ENCODE peak calls at places on chromosomes 13 and 19, in four cellular contexts. One of them, this sample, is unnamed.

GRCh38 chr13:53783466-53783865 is 754.9 kb downstream of the OLFM4 start:
- DNase-seq in GM12878: no peak
- DNase-seq in stomach: peak; percentile 60
- DNase-seq in heart left ventricle: no peak
- DNase-seq in this sample: no peak

GRCh38 chr13:26996965-26997752 is 174.5 kb downstream of the USP12 start:
- DNase-seq in GM12878: peak; percentile 77
- DNase-seq in stomach: no peak
- DNase-seq in heart left ventricle: no peak
- DNase-seq in this sample: no peak

GRCh38 chr19:10553943-10554381 is 10.3 kb downstream of the ATG4D start:
- DNase-seq in GM12878: peak; percentile 55
- DNase-seq in stomach: peak; percentile 29
- DNase-seq in heart left ventricle: no peak
- DNase-seq in this sample: no peak

GRCh38 chr13:97224544-97225324 is 2.6 kb downstream of the MBNL2 start:
- DNase-seq in GM12878: no peak
- DNase-seq in stomach: peak; percentile 70
- DNase-seq in heart left ventricle: peak; percentile 32
- DNase-seq in this sample: no peak

GRCh38 chr13:30884543-30884942 is 21.5 kb upstream of the MEDAG start:
- DNase-seq in GM12878: no peak
- DNase-seq in stomach: no peak
- DNase-seq in heart left ventricle: no peak
- DNase-seq in this sample: peak; percentile 82

GRCh38 chr13:24452044-24452443 is 60.5 kb downstream of the PARP4 start:
- DNase-seq in GM12878: no peak
- DNase-seq in stomach: no peak
- DNase-seq in heart left ventricle: no peak
- DNase-seq in this sample: no peak

GRCh38 chr13:48334534-48335127 is 31.1 kb downstream of the RB1 start:
- DNase-seq in GM12878: peak; percentile 24
- DNase-seq in stomach: no peak
- DNase-seq in heart left ventricle: no peak
- DNase-seq in this sample: no peak

GRCh38 chr13:110506859-110507566 is 54.5 kb downstream of the RAB20 start:
- DNase-seq in GM12878: no peak
- DNase-seq in stomach: peak; percentile 94
- DNase-seq in heart left ventricle: peak; percentile 89
- DNase-seq in this sample: no peak

GRCh38 chr19:38917921-38918491 is 6.0 kb upstream of the CCER2 start:
- DNase-seq in GM12878: no peak
- DNase-seq in stomach: no peak
- DNase-seq in heart left ventricle: peak; percentile 23
- DNase-seq in this sample: no peak

GRCh38 chr13:113834496-113835200 is 29.2 kb downstream of the GAS6 start:
- DNase-seq in GM12878: no peak
- DNase-seq in stomach: no peak
- DNase-seq in heart left ventricle: no peak
- DNase-seq in this sample: no peak

DNA sequence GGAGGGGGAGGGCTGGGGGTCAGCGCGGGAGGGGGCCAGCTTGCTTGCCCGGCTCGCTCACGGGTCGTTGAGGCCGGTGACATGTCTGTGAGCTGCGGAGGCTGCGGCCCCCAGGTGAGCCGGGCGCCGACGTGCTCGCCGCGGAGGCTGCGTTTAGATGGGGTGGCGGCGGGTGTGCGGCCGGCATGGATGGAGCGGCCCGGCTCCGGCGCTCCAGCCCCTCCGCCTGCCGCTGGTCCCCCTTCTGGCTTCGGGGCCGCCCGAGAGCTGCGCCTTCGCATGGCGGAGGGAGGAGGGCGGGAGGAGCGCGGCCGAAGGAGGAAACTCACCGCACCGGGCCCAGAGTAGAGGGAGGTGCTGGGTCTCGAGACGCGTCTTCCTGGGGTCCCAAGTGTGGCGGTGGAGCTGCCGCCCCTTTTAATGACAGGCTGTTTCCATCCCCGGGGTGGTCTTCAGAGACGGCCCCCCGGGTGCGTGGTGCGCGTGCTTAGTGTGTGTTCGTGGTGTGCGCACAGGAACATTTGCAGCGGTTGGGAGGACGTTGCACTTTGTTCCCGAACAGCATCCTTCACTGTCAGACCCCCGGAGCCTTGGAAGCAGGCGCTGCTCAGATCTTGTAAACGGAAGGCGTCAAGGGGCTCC is at the start of gene AKAP11:
- DNase-seq in GM12878: no peak
- DNase-seq in stomach: peak; percentile 45
- DNase-seq in heart left ventricle: no peak
- DNase-seq in this sample: no peak
- TF ChIP-seq POLR2A in GM12878: peak; percentile 82
- TF ChIP-seq POLR2A in stomach: no peak
- TF ChIP-seq POLR2A in heart left ventricle: no peak
- TF ChIP-seq POLR2A in this sample: no peak

GRCh38 chr19:40464059-40465024 is 1.2 kb downstream of the BLVRB start:
- DNase-seq in GM12878: no peak
- DNase-seq in stomach: peak; percentile 92
- DNase-seq in heart left ventricle: peak; percentile 77
- DNase-seq in this sample: no peak
- TF ChIP-seq POLR2A in GM12878: no peak
- TF ChIP-seq POLR2A in stomach: no peak
- TF ChIP-seq POLR2A in heart left ventricle: no peak
- TF ChIP-seq POLR2A in this sample: no peak

GRCh38 chr19:55444720-55445045 is 1.6 kb upstream of the SHISA7 start:
- DNase-seq in GM12878: no peak
- DNase-seq in stomach: no peak
- DNase-seq in heart left ventricle: no peak
- DNase-seq in this sample: no peak
- TF ChIP-seq POLR2A in GM12878: no peak
- TF ChIP-seq POLR2A in stomach: no peak
- TF ChIP-seq POLR2A in heart left ventricle: no peak
- TF ChIP-seq POLR2A in this sample: no peak

DNA sequence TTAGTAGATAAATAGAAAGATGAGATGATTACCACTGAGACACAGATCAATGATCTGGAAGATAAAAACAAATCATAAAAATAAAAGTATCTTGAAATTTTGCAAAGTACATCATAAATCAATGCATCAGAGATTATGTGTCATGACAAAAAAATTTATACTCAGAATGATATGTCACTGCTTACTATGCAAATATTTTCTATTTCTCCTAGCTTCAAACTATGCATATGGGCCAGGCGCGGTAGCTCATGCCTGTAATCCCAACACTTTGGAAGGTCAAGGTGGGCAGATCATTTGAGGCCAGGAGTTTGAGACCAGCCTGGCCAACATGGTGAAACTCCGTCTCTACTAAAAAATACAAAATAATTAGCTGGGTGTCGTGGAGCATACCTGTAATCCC is 17.3 kb upstream of the RBM26 start:
- DNase-seq in GM12878: no peak
- DNase-seq in stomach: no peak
- DNase-seq in heart left ventricle: no peak
- DNase-seq in this sample: no peak
- TF ChIP-seq POLR2A in GM12878: no peak
- TF ChIP-seq POLR2A in stomach: no peak
- TF ChIP-seq POLR2A in heart left ventricle: no peak
- TF ChIP-seq POLR2A in this sample: no peak

DNA sequence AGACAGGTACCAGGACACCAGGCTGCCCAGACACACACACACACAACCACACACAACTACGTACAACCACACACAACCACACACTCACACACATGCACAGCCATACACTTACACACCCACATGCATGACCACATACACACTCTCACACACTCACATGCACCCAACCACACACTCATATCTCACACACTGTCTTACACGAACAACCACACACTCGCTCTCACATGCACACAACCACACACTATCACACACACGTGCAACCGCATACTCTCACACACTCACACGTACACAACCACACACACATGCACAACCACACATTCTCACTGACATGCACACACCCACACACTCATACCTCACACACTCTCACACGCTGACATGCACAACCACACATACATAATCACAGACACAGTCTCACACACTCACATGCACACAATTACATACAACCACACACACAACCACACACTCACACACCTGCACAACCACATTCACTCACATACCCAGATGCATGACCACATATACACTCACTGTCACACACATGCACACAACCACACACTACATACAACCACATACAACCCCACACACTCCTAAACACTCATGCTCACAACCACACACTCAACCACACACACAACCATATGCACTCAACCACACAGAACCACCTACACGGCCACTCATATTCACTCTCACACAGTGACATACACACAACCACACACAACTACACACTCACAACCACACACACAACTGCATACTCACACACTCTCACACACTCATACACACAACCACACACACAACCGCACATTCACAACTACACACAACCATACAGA is 7.6 kb upstream of the SLC7A10 start:
- DNase-seq in GM12878: no peak
- DNase-seq in stomach: no peak
- DNase-seq in heart left ventricle: no peak
- DNase-seq in this sample: no peak
- TF ChIP-seq POLR2A in GM12878: no peak
- TF ChIP-seq POLR2A in stomach: no peak
- TF ChIP-seq POLR2A in heart left ventricle: no peak
- TF ChIP-seq POLR2A in this sample: no peak

GRCh38 chr19:15223649-15224371 is 8.4 kb downstream of the EPHX3 start:
- DNase-seq in GM12878: no peak
- DNase-seq in stomach: no peak
- DNase-seq in heart left ventricle: peak; percentile 57
- DNase-seq in this sample: no peak
- TF ChIP-seq POLR2A in GM12878: no peak
- TF ChIP-seq POLR2A in stomach: no peak
- TF ChIP-seq POLR2A in heart left ventricle: no peak
- TF ChIP-seq POLR2A in this sample: no peak

DNA sequence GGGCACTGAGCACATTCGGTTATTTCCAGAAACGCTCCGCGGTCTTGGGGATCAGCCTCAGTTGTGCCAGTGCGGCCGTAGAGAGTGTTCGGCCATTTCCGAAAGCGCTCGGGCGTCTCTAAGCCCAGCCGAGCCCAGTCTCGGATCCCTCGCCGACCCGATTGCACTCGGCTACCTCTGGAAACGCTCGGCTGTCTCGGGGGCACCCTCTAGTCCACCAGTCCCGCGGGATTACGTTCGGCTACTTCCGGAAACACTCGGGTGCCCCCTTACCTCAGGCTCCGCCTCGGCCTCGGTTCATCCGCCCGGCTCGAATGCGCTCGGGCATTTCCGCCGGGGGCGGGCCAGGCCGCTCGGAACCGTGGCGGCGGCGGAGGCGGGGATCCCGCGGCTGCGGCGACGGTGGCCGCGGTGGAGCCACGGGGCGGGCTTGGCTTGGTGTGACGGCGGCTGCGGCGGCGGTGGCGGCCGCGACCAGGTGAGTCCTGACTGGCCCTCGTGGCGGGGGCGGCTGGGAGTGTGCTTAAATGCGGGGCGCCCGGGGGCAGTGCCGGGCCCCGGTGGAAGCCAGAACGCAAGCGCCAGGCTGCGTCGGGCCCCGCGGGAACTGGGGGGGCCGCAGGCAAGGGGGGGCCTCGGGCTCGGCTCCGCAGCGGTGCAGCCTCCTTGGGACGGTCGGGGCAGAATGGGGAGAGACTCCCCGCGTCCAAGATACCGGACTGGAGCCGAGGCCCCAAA is at the start of gene PIK3R2:
- DNase-seq in GM12878: peak; percentile 88
- DNase-seq in stomach: peak; percentile 100
- DNase-seq in heart left ventricle: peak; percentile 99
- DNase-seq in this sample: peak; percentile 98
- TF ChIP-seq POLR2A in GM12878: peak; percentile 51
- TF ChIP-seq POLR2A in stomach: no peak
- TF ChIP-seq POLR2A in heart left ventricle: peak; percentile 70
- TF ChIP-seq POLR2A in this sample: no peak

GRCh38 chr19:4566402-4567051 is 7.0 kb upstream of the SEMA6B start:
- DNase-seq in GM12878: no peak
- DNase-seq in stomach: no peak
- DNase-seq in heart left ventricle: no peak
- DNase-seq in this sample: no peak

GRCh38 chr19:4568884-4569283 is 9.4 kb upstream of the SEMA6B start:
- DNase-seq in GM12878: no peak
- DNase-seq in stomach: no peak
- DNase-seq in heart left ventricle: no peak
- DNase-seq in this sample: no peak

GRCh38 chr19:4570423-4570822 is 10.9 kb upstream of the SEMA6B start:
- DNase-seq in GM12878: no peak
- DNase-seq in stomach: no peak
- DNase-seq in heart left ventricle: no peak
- DNase-seq in this sample: no peak

GRCh38 chr19:4570916-4571304 is 11.4 kb upstream of the SEMA6B start:
- DNase-seq in GM12878: no peak
- DNase-seq in stomach: no peak
- DNase-seq in heart left ventricle: no peak
- DNase-seq in this sample: no peak

GRCh38 chr19:4567584-4568071 is 8.1 kb upstream of the SEMA6B start:
- DNase-seq in GM12878: no peak
- DNase-seq in stomach: peak; percentile 62
- DNase-seq in heart left ventricle: peak; percentile 78
- DNase-seq in this sample: no peak
- TF ChIP-seq POLR2A in GM12878: no peak
- TF ChIP-seq POLR2A in stomach: no peak
- TF ChIP-seq POLR2A in heart left ventricle: no peak
- TF ChIP-seq POLR2A in this sample: no peak

DNA sequence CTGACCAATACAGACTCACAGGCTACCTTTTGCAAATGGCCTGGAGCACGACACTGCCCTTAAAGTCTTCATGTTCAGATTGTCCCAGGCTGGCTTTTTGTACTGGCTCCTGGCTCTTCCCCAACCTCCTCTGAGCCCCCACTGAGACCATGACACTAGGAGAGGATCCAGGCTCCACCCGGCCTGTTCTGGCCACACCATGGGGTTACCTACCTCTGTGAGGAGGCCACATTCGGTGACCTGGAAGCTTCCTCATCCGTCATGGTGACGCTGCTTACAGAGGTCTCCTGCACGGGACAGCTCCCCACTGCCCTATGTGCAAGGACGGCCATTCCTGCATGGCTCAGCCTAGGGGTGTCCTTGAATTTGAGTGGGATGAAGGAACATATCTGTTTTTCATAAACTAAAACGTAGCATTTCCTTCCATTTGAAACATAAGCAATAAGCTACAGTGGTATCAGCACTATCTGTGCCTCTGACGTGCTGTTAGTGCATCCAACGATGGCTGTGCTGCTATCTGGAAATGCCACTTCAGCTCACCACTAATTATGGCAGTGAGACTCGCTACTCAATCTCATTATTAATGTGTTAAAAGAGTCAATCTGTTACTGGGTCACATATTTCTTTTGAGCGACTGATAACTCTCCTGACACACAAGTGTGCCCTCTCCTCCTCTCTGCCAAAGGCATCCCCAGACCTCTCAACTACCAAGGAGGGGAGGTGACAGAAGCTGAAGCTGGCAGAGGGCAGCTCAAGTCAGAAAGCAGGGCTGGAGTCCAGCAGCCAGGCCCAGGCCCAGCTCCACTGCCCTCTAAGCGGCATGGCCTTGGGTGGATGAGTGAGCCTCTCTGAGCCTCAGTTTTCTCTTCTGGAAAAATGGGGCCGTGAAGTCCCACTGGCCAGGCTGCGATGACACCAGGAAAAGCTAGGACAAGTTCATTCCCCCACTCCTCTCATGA is 29.6 kb downstream of the ELL start:
- DNase-seq in GM12878: no peak
- DNase-seq in stomach: no peak
- DNase-seq in heart left ventricle: no peak
- DNase-seq in this sample: no peak
- TF ChIP-seq POLR2A in GM12878: no peak
- TF ChIP-seq POLR2A in stomach: no peak
- TF ChIP-seq POLR2A in heart left ventricle: no peak
- TF ChIP-seq POLR2A in this sample: no peak

This sample was measured in vagina.